ENCODE peak calls at places on chromosomes 13 and 19, in six cellular contexts. I is A549, J is HCT116, M is OCI-LY7, S is small intestine, Y is transverse colon. D is an unnamed sample.
A peak's percentile ranks its signal among the peaks of the same experiment; 100 is the strongest.

GRCh38 chr19:13154241-13154778 is 4.1 kb downstream of the IER2 start:
- DNase-seq in I (peak; percentile 65), J (no peak), M (peak; percentile 60), S (peak; percentile 92), Y (peak; percentile 93), D (peak; percentile 92)

GRCh38 chr13:106507560-106508274 is 27.7 kb downstream of the EFNB2 start:
- DNase-seq in I (peak; percentile 25), J (no peak), M (no peak), S (no peak), Y (no peak), D (peak; percentile 74)

GRCh38 chr19:31338069-31338767 is 11.0 kb downstream of the TSHZ3 start:
- DNase-seq in I (peak; percentile 50), J (no peak), M (peak; percentile 55), S (no peak), Y (peak; percentile 47), D (peak; percentile 66)

GRCh38 chr13:34816543-34816942 is 125.5 kb upstream of the NBEA start:
- DNase-seq in I (no peak), J (no peak), M (no peak), S (no peak), Y (no peak), D (no peak)

GRCh38 chr13:48236528-48237353 is 3.7 kb downstream of the ITM2B start:
- DNase-seq in I (no peak), J (no peak), M (no peak), S (no peak), Y (no peak), D (no peak)

GRCh38 chr19:30428281-30428680 is 56.1 kb downstream of the ZNF536 start:
- DNase-seq in I (no peak), J (no peak), M (no peak), S (no peak), Y (no peak), D (no peak)

GRCh38 chr13:50780201-50781015 is 63.1 kb downstream of the DLEU7 start:
- DNase-seq in I (no peak), J (no peak), M (no peak), S (no peak), Y (no peak), D (no peak)

GRCh38 chr19:1001538-1002166 is 1.4 kb downstream of the GRIN3B start:
- DNase-seq in I (peak; percentile 46), J (no peak), M (peak; percentile 64), S (peak; percentile 34), Y (peak; percentile 65), D (peak; percentile 57)

GRCh38 chr19:53177986-53178385 is 15.2 kb downstream of the ZNF665 start:
- DNase-seq in I (no peak), J (no peak), M (no peak), S (no peak), Y (no peak), D (no peak)

GRCh38 chr13:33636955-33637670 is 180.8 kb upstream of the RFC3 start:
- DNase-seq in I (no peak), J (no peak), M (peak; percentile 11), S (no peak), Y (no peak), D (no peak)

GRCh38 chr19:46660601-46661019 is 372 bp downstream of the DACT3 start:
- DNase-seq in I (no peak), J (no peak), M (no peak), S (no peak), Y (no peak), D (no peak)

GRCh38 chr19:46659151-46660007 is 1.6 kb downstream of the DACT3 start:
- DNase-seq in I (peak; percentile 54), J (no peak), M (no peak), S (no peak), Y (peak; percentile 31), D (no peak)

GRCh38 chr19:46661735-46662592 is 982 bp upstream of the DACT3 start:
- DNase-seq in I (peak; percentile 93), J (peak; percentile 80), M (peak; percentile 85), S (peak; percentile 80), Y (peak; percentile 86), D (peak; percentile 77)

GRCh38 chr19:46661020-46661731 is at the start of gene DACT3:
- DNase-seq in I (peak; percentile 100), J (peak; percentile 99), M (peak; percentile 100), S (peak; percentile 100), Y (peak; percentile 100), D (peak; percentile 99)

GRCh38 chr19:46660008-46660517 is 919 bp downstream of the DACT3 start:
- DNase-seq in I (peak; percentile 54), J (no peak), M (no peak), S (no peak), Y (no peak), D (no peak)
- H3K27ac ChIP-seq in I (no peak overlapping the region), J (no peak overlapping the region), M (no peak overlapping the region), S (peak overlapping the region; percentile 60), Y (peak overlapping the region; percentile 69), D (no peak overlapping the region)

GRCh38 chr13:21015284-21015683 is 46.1 kb downstream of the LATS2 start:
- DNase-seq in I (no peak), J (no peak), M (no peak), S (no peak), Y (no peak), D (no peak)
- H3K4me1 ChIP-seq in I (peaks cover 72% of the 10 kb centered on the region), J (peaks cover 29% of the 10 kb centered on the region), M (no peaks in the 10 kb centered on the region), S (no peaks in the 10 kb centered on the region), Y (peaks cover 12% of the 10 kb centered on the region), D (peaks cover 69% of the 10 kb centered on the region)

GRCh38 chr13:109568273-109568900 is 218.0 kb downstream of the IRS2 start:
- DNase-seq in I (no peak), J (no peak), M (no peak), S (peak; percentile 58), Y (no peak), D (no peak)
- H3K4me3 ChIP-seq in I (no peak overlapping the region), J (no peak overlapping the region), M (no peak overlapping the region), S (no peak overlapping the region), Y (no peak overlapping the region), D (no peak overlapping the region)

DNA sequence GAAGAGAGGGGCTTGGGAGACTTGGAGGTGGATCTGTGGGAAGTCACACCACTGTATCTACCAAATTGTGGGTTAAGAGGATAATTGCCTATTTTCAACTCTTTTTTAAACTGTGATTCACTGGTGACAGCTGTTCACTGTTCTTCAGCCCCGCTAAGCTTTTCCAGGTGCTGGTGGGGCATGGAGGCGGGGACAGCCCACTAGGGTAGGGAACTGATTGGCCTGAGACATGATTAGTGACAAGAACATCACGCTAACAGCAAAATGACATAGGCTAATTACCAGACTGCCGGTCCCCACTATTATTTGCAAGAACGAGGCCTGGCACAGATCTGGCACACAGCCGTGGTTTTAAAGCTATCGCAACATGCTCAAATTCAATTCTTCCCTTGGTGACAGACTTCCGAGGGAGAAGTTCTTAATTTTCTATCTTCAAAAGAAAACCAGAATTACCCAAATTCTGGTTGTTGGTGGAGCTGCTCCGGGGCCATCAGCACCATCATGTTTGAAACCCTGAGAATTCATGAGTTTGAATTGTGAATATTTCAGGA is 18.0 kb downstream of the DOCK9 start:
- DNase-seq in I (no peak), J (no peak), M (no peak), S (no peak), Y (no peak), D (no peak)
- H3K27ac ChIP-seq in I (no peak overlapping the region), J (no peak overlapping the region), M (no peak overlapping the region), S (no peak overlapping the region), Y (peak overlapping the region; percentile 9), D (no peak overlapping the region)

D was measured in SJSA1.